ENCODE peak calls at places on chromosomes 3 and 15, in nine cellular contexts. B is GM03348, D is HEK293T, Z is heart left ventricle, S is AG10803, X is lower leg skin, C is hepatocyte, V is K562, P is hippocampal formation. N is an unnamed sample.

GRCh38 chr15:72599855-72600464 is 54.5 kb upstream of the GOLGA6B start:
- DNase-seq in C (peak), V (peak), S (peak), X (no peak), Z (no peak), D (peak), B (peak), P (peak), N (no peak)

GRCh38 chr3:73036694-73037368 is 24.6 kb upstream of the EBLN2 start:
- DNase-seq in C (no peak), Z (no peak), D (no peak), P (no peak), B (peak), S (peak), V (no peak), X (no peak), N (no peak)

GRCh38 chr3:149247929-149248691 is 26.5 kb upstream of the CP start:
- DNase-seq in S (no peak), B (no peak), Z (no peak), V (no peak), D (no peak), C (no peak), X (no peak), P (no peak), N (no peak)

GRCh38 chr3:55036883-55037577 is 109.2 kb upstream of the LRTM1 start:
- DNase-seq in Z (no peak), S (no peak), V (no peak), P (no peak), X (no peak), C (no peak), B (no peak), D (no peak), N (no peak)

GRCh38 chr15:57323806-57324589 is 52.3 kb upstream of the CGNL1 start:
- DNase-seq in V (peak), C (peak), D (peak), P (no peak), X (no peak), Z (no peak), B (peak), S (peak), N (no peak)

GRCh38 chr3:78204977-78205376 is 1165.1 kb downstream of the ROBO2 start:
- DNase-seq in C (peak), X (no peak), Z (no peak), D (peak), B (peak), S (peak), V (no peak), P (no peak), N (no peak)

GRCh38 chr15:58931985-58932384 is 1.5 kb downstream of the SLTM start:
- DNase-seq in B (peak), C (peak), S (peak), X (no peak), Z (no peak), P (peak), D (no peak), V (no peak), N (no peak)

GRCh38 chr3:9947025-9947995 is 4.9 kb downstream of the PRRT3 start:
- DNase-seq in B (peak), D (no peak), S (peak), X (no peak), P (peak), Z (peak), V (no peak), C (peak), N (no peak)

GRCh38 chr15:69798481-69799315 is 299.0 kb downstream of the TLE3 start:
- DNase-seq in P (no peak), D (no peak), C (no peak), X (no peak), V (no peak), B (no peak), Z (no peak), S (no peak), N (no peak)

GRCh38 chr3:130658666-130659065 is 88.0 kb downstream of the PIK3R4 start:
- DNase-seq in B (peak), Z (no peak), X (no peak), V (no peak), P (no peak), D (peak), S (peak), C (peak), N (no peak)

GRCh38 chr3:196726788-196727675 is 12.6 kb upstream of the PAK2 start:
- DNase-seq in X (no peak), P (no peak), D (no peak), V (no peak), Z (no peak), C (peak), S (peak), B (peak), N (no peak)

GRCh38 chr3:176935524-176935923 is 261.8 kb downstream of the TBL1XR1 start:
- DNase-seq in C (no peak), Z (no peak), S (no peak), B (no peak), V (no peak), X (no peak), P (no peak), D (no peak), N (no peak)

GRCh38 chr3:147462856-147463255 is 53.7 kb downstream of the ZIC1 start:
- DNase-seq in S (peak), V (no peak), B (no peak), P (no peak), X (no peak), D (no peak), C (no peak), Z (no peak), N (no peak)

GRCh38 chr15:65304393-65305143 is at the start of gene RNU5B-1:
- DNase-seq in P (peak), X (peak), V (peak), Z (peak), C (peak), D (peak), B (peak), S (peak), N (peak)

GRCh38 chr3:54257114-54257513 is 134.8 kb downstream of the CACNA2D3 start:
- DNase-seq in X (no peak), P (no peak), D (no peak), S (no peak), V (no peak), B (no peak), C (no peak), Z (no peak), N (no peak)

N was measured in activated CD4-positive, alpha-beta T cell treated with anti-CD3 and anti-CD28 coated beads, Interleukin-2, amount 50 U/mL, for 4 hours.